ENCODE peak calls at places on chromosome 6, in eight cellular contexts. A is foreskin melanocyte; W is NCI-H2081; X is activated CD4-positive, alpha-beta T cell treated with anti-CD3 and anti-CD28 coated beads, Interleukin-2, amount 10 ng/mL, durations not matched to agents 7 days and 5 days; P is GOT3; C is prostate gland; O is occipital lobe; G is stimulated activated CD4-positive, alpha-beta T cell treated with anti-CD3 and anti-CD28 coated beads, Interleukin-12 subunit alpha, Interleukin-12 subunit beta, amount 100 ng/mL, for 48 hours. H is an unnamed sample.

GRCh38 chr6:3850451-3851203 is 1.5 kb downstream of the FAM50B start:
- DNase-seq in O (no peak), A (no peak), G (peak; percentile 28), P (no peak), X (no peak), C (no peak), W (no peak), H (no peak)

GRCh38 chr6:30615219-30615957 is 1.7 kb downstream of the PPP1R10 start:
- DNase-seq in G (peak; percentile 35), W (peak; percentile 60), P (no peak), X (peak; percentile 44), A (no peak), O (peak; percentile 30), C (peak; percentile 50), H (no peak)

GRCh38 chr6:15148356-15149058 is 97.4 kb upstream of the JARID2 start:
- DNase-seq in C (no peak), X (no peak), A (no peak), O (no peak), G (no peak), W (no peak), P (no peak), H (peak; percentile 85)

GRCh38 chr6:12060780-12061619 is 48.9 kb downstream of the HIVEP1 start:
- DNase-seq in W (no peak), G (peak; percentile 46), X (peak; percentile 71), O (peak; percentile 68), P (no peak), C (no peak), A (peak; percentile 32), H (no peak)

GRCh38 chr6:47743744-47744143 is 38.1 kb upstream of the OPN5 start:
- DNase-seq in O (no peak), P (no peak), A (no peak), W (no peak), C (no peak), X (no peak), G (no peak), H (no peak)

GRCh38 chr6:105429676-105430075 is 26.8 kb upstream of the PREP start:
- DNase-seq in G (no peak), X (no peak), P (no peak), C (no peak), A (no peak), W (no peak), O (no peak), H (peak; percentile 78)

GRCh38 chr6:48765352-48765961 is 654.5 kb upstream of the PTCHD4 start:
- DNase-seq in P (no peak), X (no peak), O (no peak), C (no peak), G (no peak), W (peak; percentile 67), A (peak; percentile 44), H (peak; percentile 32)

GRCh38 chr6:16769131-16769985 is 8.1 kb upstream of the ATXN1 start:
- DNase-seq in G (peak; percentile 54), C (peak; percentile 39), X (peak; percentile 77), A (no peak), P (no peak), O (no peak), W (no peak), H (peak; percentile 96)

GRCh38 chr6:107246972-107247615 is 131.8 kb upstream of the BEND3 start:
- DNase-seq in A (no peak), C (peak; percentile 65), P (no peak), O (no peak), W (no peak), G (no peak), X (no peak), H (no peak)

GRCh38 chr6:135213616-135214015 is 32.5 kb downstream of the MYB start:
- DNase-seq in G (no peak), W (no peak), C (no peak), X (no peak), P (no peak), A (no peak), O (no peak), H (no peak)

GRCh38 chr6:39938773-39939381 is 4.6 kb upstream of the MOCS1 start:
- DNase-seq in W (no peak), C (no peak), X (no peak), O (no peak), P (no peak), A (no peak), G (no peak), H (no peak)

GRCh38 chr6:35495258-35496035 is 1.4 kb downstream of the TEAD3 start:
- DNase-seq in O (no peak), A (no peak), G (no peak), X (no peak), P (no peak), C (no peak), W (no peak), H (no peak)

GRCh38 chr6:164991573-164991972 is 317.8 kb downstream of the C6orf118 start:
- DNase-seq in A (no peak), X (no peak), W (no peak), O (no peak), G (no peak), C (no peak), P (no peak), H (no peak)

GRCh38 chr6:97059473-97059872 is 134.9 kb downstream of the KLHL32 start:
- DNase-seq in X (no peak), C (no peak), P (no peak), O (no peak), A (no peak), G (no peak), W (peak; percentile 6), H (no peak)

GRCh38 chr6:39339111-39339510 is 16.6 kb upstream of the KCNK16 start:
- DNase-seq in A (no peak), X (no peak), O (no peak), W (no peak), C (no peak), G (no peak), P (no peak), H (no peak)

GRCh38 chr6:41557305-41557704 is 11.1 kb downstream of the FOXP4 start:
- DNase-seq in W (no peak), O (no peak), X (no peak), C (no peak), A (no peak), G (no peak), P (no peak), H (no peak)

GRCh38 chr6:36949636-36950035 is 4.9 kb upstream of the PI16 start:
- DNase-seq in W (no peak), P (no peak), G (no peak), C (no peak), A (no peak), O (no peak), X (no peak), H (no peak)

GRCh38 chr6:73343164-73343563 is 10.9 kb downstream of the DPPA5 start:
- DNase-seq in O (no peak), P (no peak), W (no peak), A (no peak), C (no peak), G (no peak), X (no peak), H (no peak)

GRCh38 chr6:34061348-34061747 is 84.5 kb downstream of the GRM4 start:
- DNase-seq in G (no peak), P (no peak), A (no peak), O (no peak), C (no peak), X (no peak), W (no peak), H (no peak)

GRCh38 chr6:80638222-80639055 is 532.0 kb downstream of the BCKDHB start:
- DNase-seq in C (peak; percentile 4), O (no peak), G (no peak), X (no peak), A (peak; percentile 85), P (no peak), W (peak; percentile 66), H (peak; percentile 97)

GRCh38 chr6:52538921-52539354 is 37.9 kb downstream of the TRAM2 start:
- DNase-seq in G (no peak), W (no peak), O (no peak), P (no peak), A (no peak), X (no peak), C (no peak), H (no peak)

GRCh38 chr6:145532361-145532760 is 203.0 kb downstream of the EPM2A start:
- DNase-seq in X (no peak), G (no peak), W (no peak), P (no peak), A (no peak), C (no peak), O (no peak), H (no peak)

GRCh38 chr6:51489133-51489532 is 598.3 kb downstream of the PKHD1 start:
- DNase-seq in A (no peak), W (no peak), P (no peak), X (no peak), C (no peak), O (no peak), G (no peak), H (no peak)

GRCh38 chr6:158767714-158768113 is 51.5 kb downstream of the EZR start:
- DNase-seq in W (no peak), O (no peak), C (no peak), A (no peak), X (no peak), P (no peak), G (no peak), H (no peak)

GRCh38 chr6:119482850-119483285 is 133.3 kb upstream of the MAN1A1 start:
- DNase-seq in X (no peak), G (no peak), O (no peak), P (no peak), C (no peak), W (no peak), A (no peak), H (no peak)

GRCh38 chr6:16129623-16130243 is 847 bp downstream of the MYLIP start:
- DNase-seq in X (peak; percentile 42), P (no peak), A (peak; percentile 42), W (peak; percentile 50), O (no peak), C (no peak), G (no peak), H (no peak)

GRCh38 chr6:157434349-157435016 is 53.5 kb downstream of the ZDHHC14 start:
- DNase-seq in W (no peak), O (no peak), P (no peak), C (peak; percentile 61), X (no peak), G (no peak), A (no peak), H (no peak)

GRCh38 chr6:44925100-44925739 is 402.9 kb upstream of the RUNX2 start:
- DNase-seq in G (no peak), C (no peak), P (no peak), W (peak; percentile 84), X (peak; percentile 53), A (peak; percentile 17), O (no peak), H (no peak)

GRCh38 chr6:142871910-142872331 is 73.1 kb downstream of the HIVEP2 start:
- DNase-seq in C (peak; percentile 29), G (peak; percentile 60), X (peak; percentile 68), P (no peak), W (no peak), A (peak; percentile 98), O (no peak), H (peak; percentile 37)

GRCh38 chr6:26216886-26217713 is 129.9 kb downstream of the HFE start:
- DNase-seq in A (no peak), P (peak; percentile 77), G (peak; percentile 70), X (peak; percentile 86), C (peak; percentile 82), O (peak; percentile 76), W (peak; percentile 68), H (no peak)

GRCh38 chr6:38604700-38605099 is 35.0 kb downstream of the BTBD9 start:
- DNase-seq in O (no peak), C (no peak), A (no peak), P (no peak), W (no peak), G (no peak), X (no peak), H (no peak)

GRCh38 chr6:26554669-26555504 is 16.7 kb downstream of the HMGN4 start:
- DNase-seq in A (peak; percentile 64), X (peak; percentile 63), C (no peak), G (peak; percentile 65), O (no peak), W (peak; percentile 33), P (no peak), H (no peak)

GRCh38 chr6:39228111-39228971 is 934 bp downstream of the KCNK5 start:
- DNase-seq in O (no peak), X (peak; percentile 19), C (no peak), G (peak; percentile 32), W (no peak), P (no peak), A (no peak), H (no peak)

GRCh38 chr6:42978487-42978792 is 541 bp downstream of the PEX6 start:
- DNase-seq in A (no peak), W (peak; percentile 8), G (no peak), O (peak; percentile 20), P (no peak), C (no peak), X (peak; percentile 17), H (no peak)

H was measured in HFF-Myc.